ENCODE peak calls at places on chromosomes 5 and 9, in five cellular contexts. Y is HCT116, B is K562, L is HEK293T, X is HepG2. O is an unnamed sample.

GRCh38 chr5:96880402-96881164 is 4.3 kb downstream of the ERAP2 start:
- DNase-seq in Y (no peak), B (no peak), L (no peak), X (no peak), O (no peak)

GRCh38 chr9:114452219-114453169 is 52.8 kb downstream of the WHRN start:
- DNase-seq in Y (no peak), B (no peak), L (no peak), X (no peak), O (no peak)

GRCh38 chr9:4553951-4554381 is 63.7 kb downstream of the SLC1A1 start:
- DNase-seq in Y (no peak), B (no peak), L (no peak), X (no peak), O (no peak)

GRCh38 chr9:33081128-33081851 is 4.8 kb upstream of the SMU1 start:
- DNase-seq in Y (peak; percentile 79), B (peak; percentile 47), L (peak; percentile 75), X (peak; percentile 79), O (peak; percentile 42)

GRCh38 chr5:169906745-169907649 is 73.3 kb downstream of the INSYN2B start:
- DNase-seq in Y (no peak), B (no peak), L (no peak), X (no peak), O (no peak)

GRCh38 chr5:170491479-170491878 is 12.3 kb upstream of the KCNIP1 start:
- DNase-seq in Y (no peak), B (no peak), L (no peak), X (no peak), O (no peak)

GRCh38 chr9:113463418-113464285 is at the start of gene RGS3:
- DNase-seq in Y (peak; percentile 42), B (peak; percentile 57), L (no peak), X (peak; percentile 66), O (peak; percentile 86)

GRCh38 chr5:58922392-58923171 is 339.7 kb downstream of the RAB3C start:
- DNase-seq in Y (no peak), B (no peak), L (no peak), X (no peak), O (no peak)

GRCh38 chr9:131809941-131810344 is 70.1 kb upstream of the RAPGEF1 start:
- DNase-seq in Y (no peak), B (no peak), L (no peak), X (no peak), O (no peak)

GRCh38 chr9:128683340-128684064 is 5.5 kb upstream of the SET start:
- DNase-seq in Y (no peak), B (no peak), L (peak; percentile 41), X (no peak), O (peak; percentile 91)

GRCh38 chr9:116870566-116870965 is 183.5 kb downstream of the TRIM32 start:
- DNase-seq in Y (peak; percentile 63), B (no peak), L (no peak), X (peak; percentile 2), O (peak; percentile 18)

GRCh38 chr5:91048073-91048472 is 335.0 kb downstream of the ARRDC3 start:
- DNase-seq in Y (no peak), B (no peak), L (no peak), X (no peak), O (no peak)

GRCh38 chr9:124940894-124941688 is at the start of gene GOLGA1:
- DNase-seq in Y (peak; percentile 80), B (peak; percentile 96), L (peak; percentile 96), X (peak; percentile 89), O (peak; percentile 98)
- TF ChIP-seq SP1 in Y (peak; percentile 72), B (peak; percentile 84), L (no peak), X (peak; percentile 77), O (peak; percentile 96)

DNA sequence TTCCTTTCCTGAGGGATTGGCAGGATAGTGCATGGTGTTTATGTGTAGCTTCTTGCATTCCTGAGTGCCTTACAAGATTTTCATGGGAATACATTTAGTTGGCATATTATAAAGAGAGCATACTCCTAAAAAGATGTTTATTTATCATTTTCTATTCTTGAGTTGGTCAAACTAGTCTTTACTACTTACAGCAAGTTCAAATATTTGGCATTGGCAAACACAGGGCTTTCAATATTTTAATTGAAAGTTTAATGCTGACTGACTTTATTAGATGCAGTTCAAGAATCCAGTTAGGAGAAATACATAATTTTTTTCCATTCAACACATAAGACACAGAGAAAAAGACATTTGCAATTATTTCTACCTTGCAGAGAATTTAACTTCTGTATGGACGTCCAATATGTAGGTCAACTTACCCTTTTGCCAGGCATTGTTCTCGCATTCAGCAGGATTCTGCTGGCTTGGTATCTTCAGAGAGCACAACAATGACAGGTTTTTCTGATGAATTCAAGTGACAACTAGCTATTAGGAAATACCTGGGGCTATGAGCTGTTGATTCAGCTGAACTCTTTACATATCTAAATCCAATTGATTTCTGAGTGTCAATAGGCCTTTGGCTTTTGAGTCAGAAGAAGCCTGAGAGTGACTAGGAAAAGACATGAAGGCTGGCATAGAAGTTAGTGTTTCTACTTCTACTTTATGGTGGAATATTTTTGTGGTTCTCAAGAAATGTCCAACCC is 129.6 kb downstream of the LURAP1L start:
- DNase-seq in Y (no peak), B (no peak), L (no peak), X (no peak), O (no peak)
- TF ChIP-seq SP1 in Y (no peak), B (no peak), L (no peak), X (no peak), O (no peak)

GRCh38 chr9:16267336-16268036 is 603.0 kb downstream of the BNC2 start:
- DNase-seq in Y (no peak), B (no peak), L (no peak), X (peak; percentile 53), O (no peak)
- TF ChIP-seq SP1 in Y (no peak), B (no peak), L (no peak), X (no peak), O (no peak)

GRCh38 chr5:147573171-147573570 is 63.3 kb upstream of the DPYSL3 start:
- DNase-seq in Y (no peak), B (no peak), L (no peak), X (no peak), O (no peak)

GRCh38 chr5:147575598-147575997 is 65.7 kb upstream of the DPYSL3 start:
- DNase-seq in Y (no peak), B (no peak), L (no peak), X (no peak), O (no peak)

GRCh38 chr5:147576646-147577535 is 67.0 kb upstream of the DPYSL3 start:
- DNase-seq in Y (no peak), B (peak; percentile 36), L (peak; percentile 54), X (no peak), O (peak; percentile 80)

GRCh38 chr5:147578228-147579024 is 68.6 kb upstream of the DPYSL3 start:
- DNase-seq in Y (peak; percentile 41), B (peak; percentile 10), L (peak; percentile 31), X (peak; percentile 41), O (no peak)
- TF ChIP-seq SP1 in Y (no peak), B (no peak), L (no peak), X (no peak), O (no peak)

GRCh38 chr5:100517301-100517974 is 17.7 kb upstream of the FAM174A start:
- DNase-seq in Y (no peak), B (no peak), L (no peak), X (no peak), O (peak; percentile 59)
- TF ChIP-seq SP1 in Y (no peak), B (no peak), L (no peak), X (no peak), O (no peak)

GRCh38 chr5:76230711-76231285 is 147.6 kb downstream of the SV2C start:
- DNase-seq in Y (no peak), B (no peak), L (no peak), X (peak; percentile 3), O (no peak)
- TF ChIP-seq SP1 in Y (no peak), B (no peak), L (no peak), X (no peak), O (no peak)